ENCODE peak calls at places on chromosomes 16 and 17, in six cellular contexts. L is HepG2, Q is HCT116, E is K562, K is GM12878, D is H1. M is an unnamed sample.

GRCh38 chr16:15765880-15766279 is 90.9 kb downstream of the MYH11 start:
- DNase-seq in L (peak), Q (peak), E (peak), K (peak), D (no peak), M (no peak)

GRCh38 chr16:89400740-89401139 is 89.6 kb downstream of the ANKRD11 start:
- DNase-seq in L (no peak), Q (no peak), E (no peak), K (no peak), D (no peak), M (no peak)

GRCh38 chr16:67979955-67980678 is at the start of gene DPEP3:
- DNase-seq in L (no peak), Q (no peak), E (no peak), K (no peak), D (no peak), M (no peak)

GRCh38 chr16:49661465-49662187 is 194.3 kb downstream of the ZNF423 start:
- DNase-seq in L (no peak), Q (no peak), E (no peak), K (no peak), D (no peak), M (no peak)

GRCh38 chr17:21263351-21263750 is 10.1 kb upstream of the NATD1 start:
- DNase-seq in L (no peak), Q (no peak), E (no peak), K (no peak), D (no peak), M (no peak)

GRCh38 chr17:57393368-57393767 is 137.0 kb downstream of the MSI2 start:
- DNase-seq in L (no peak), Q (no peak), E (no peak), K (no peak), D (no peak), M (no peak)

GRCh38 chr16:66264311-66265105 is 102.0 kb upstream of the CDH5 start:
- DNase-seq in L (no peak), Q (no peak), E (no peak), K (no peak), D (no peak), M (no peak)

GRCh38 chr16:2791174-2791573 is 3.8 kb upstream of the PRSS33 start:
- DNase-seq in L (no peak), Q (no peak), E (no peak), K (no peak), D (no peak), M (no peak)

GRCh38 chr16:84228321-84228838 is 11.4 kb downstream of the KCNG4 start:
- DNase-seq in L (peak), Q (peak), E (peak), K (no peak), D (peak), M (peak)

GRCh38 chr17:46896991-46897390 is 26.0 kb upstream of the GOSR2 start:
- DNase-seq in L (no peak), Q (no peak), E (no peak), K (no peak), D (no peak), M (no peak)

GRCh38 chr17:46894476-46895151 is 28.3 kb upstream of the GOSR2 start:
- DNase-seq in L (no peak), Q (no peak), E (peak), K (no peak), D (no peak), M (no peak)

GRCh38 chr17:46894024-46894423 is 28.9 kb upstream of the GOSR2 start:
- DNase-seq in L (peak), Q (no peak), E (no peak), K (no peak), D (no peak), M (no peak)

GRCh38 chr17:46892192-46892703 is 30.7 kb upstream of the GOSR2 start:
- DNase-seq in L (no peak), Q (no peak), E (no peak), K (no peak), D (no peak), M (no peak)

DNA sequence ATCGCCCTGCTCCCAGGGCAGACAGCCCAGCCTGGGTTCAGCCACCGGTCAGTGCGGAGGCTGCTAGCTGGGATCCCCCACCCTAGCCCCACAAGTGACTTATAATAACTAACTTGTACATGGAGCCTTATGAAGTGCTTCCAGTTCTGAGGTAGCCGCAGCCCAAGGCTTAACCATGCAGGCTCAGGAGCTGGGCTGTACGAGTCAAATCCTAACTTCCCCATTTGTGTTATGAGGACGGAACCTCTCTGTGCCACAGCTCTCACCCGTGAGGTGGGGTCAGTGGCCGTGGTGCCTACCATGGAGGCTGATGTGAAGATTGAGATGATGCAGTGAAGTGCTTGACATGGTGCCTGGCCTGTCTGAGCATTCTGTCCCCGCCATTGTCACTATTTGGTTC is 27.8 kb upstream of the GOSR2 start:
- DNase-seq in L (no peak), Q (no peak), E (no peak), K (no peak), D (no peak), M (no peak)
- TF ChIP-seq ZNF274 in L (no peak), Q (no peak), E (no peak), K (no peak), D (no peak), M (no peak)

GRCh38 chr17:55264273-55264639 is 504 bp upstream of the HLF start:
- DNase-seq in L (no peak), Q (no peak), E (no peak), K (no peak), D (no peak), M (no peak)
- TF ChIP-seq ZNF274 in L (no peak), Q (no peak), E (no peak), K (no peak), D (no peak), M (no peak)

DNA sequence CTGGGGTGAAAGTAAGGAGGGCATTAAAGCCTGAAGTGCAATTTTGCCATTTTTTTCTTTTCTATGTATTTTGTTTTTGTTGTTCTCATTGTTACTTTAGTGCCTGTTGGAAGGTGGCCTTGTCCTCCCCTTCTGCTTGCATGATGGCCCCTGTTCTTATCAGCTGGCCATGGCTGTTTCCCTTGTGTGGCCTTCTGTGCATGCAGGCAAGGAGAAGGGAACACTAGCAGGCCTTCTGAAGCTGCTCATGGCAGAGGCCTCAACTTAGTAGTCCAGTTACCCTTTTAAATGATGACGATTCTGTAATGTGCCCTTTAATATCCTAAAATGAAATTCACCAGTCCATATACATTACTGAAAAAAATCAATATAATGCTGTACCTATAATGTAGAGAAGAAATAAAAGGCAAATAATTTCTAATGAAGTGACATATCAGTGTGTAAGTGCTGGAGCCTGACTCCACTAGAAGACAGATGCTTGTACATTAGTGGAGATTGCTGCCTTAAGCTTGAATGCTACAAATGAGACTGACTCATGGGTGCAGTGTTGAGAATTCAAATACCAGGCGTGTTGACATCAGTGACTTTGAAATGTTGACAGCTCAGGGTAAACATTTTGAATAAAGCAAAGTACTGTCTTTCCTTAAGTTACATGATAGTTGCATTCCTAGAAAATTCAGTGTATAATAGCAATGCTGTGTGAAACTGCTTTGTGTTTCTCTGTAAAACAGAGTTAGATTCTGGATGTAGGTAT is 118.7 kb downstream of the SPECC1 start:
- DNase-seq in L (peak), Q (no peak), E (no peak), K (no peak), D (no peak), M (no peak)
- TF ChIP-seq ZNF274 in L (no peak), Q (no peak), E (no peak), K (no peak), D (no peak), M (no peak)

GRCh38 chr17:75588546-75589016 is 981 bp downstream of the MYO15B start:
- DNase-seq in L (no peak), Q (no peak), E (no peak), K (no peak), D (no peak), M (no peak)
- TF ChIP-seq ZNF274 in L (peak), Q (no peak), E (no peak), K (no peak), D (no peak), M (no peak)

DNA sequence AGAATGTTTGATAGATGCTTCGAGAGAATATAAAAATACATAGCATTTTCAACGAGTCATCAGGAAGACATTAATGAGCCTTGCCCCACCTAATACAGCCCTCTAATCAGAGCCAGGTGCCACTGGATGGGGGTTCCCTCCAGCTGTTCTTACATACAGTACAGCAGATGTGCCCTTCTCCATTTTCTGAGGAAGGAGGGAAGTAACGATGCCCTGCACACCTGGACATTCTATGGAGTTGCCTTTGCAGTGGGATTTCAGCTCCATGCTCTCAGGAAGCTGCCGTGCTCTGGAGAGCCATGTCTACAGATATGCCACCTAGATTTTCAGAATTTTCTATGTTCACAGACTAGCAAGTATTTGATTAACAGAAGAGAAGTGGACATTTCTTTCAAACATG is 36.3 kb downstream of the CDRT15 start:
- DNase-seq in L (no peak), Q (no peak), E (no peak), K (no peak), D (no peak), M (no peak)
- TF ChIP-seq ZNF274 in L (no peak), Q (no peak), E (no peak), K (no peak), D (no peak), M (no peak)

GRCh38 chr16:5709889-5710288 is 612.3 kb upstream of the EEF2KMT start:
- DNase-seq in L (no peak), Q (no peak), E (no peak), K (no peak), D (peak), M (peak)
- TF ChIP-seq ZNF274 in L (no peak), Q (no peak), E (no peak), K (no peak), D (no peak), M (no peak)

GRCh38 chr16:81908466-81909230 is 102.6 kb downstream of the SDR42E1 start:
- DNase-seq in L (no peak), Q (no peak), E (no peak), K (no peak), D (no peak), M (no peak)

GRCh38 chr16:81910366-81910885 is 100.8 kb downstream of the SDR42E1 start:
- DNase-seq in L (no peak), Q (no peak), E (no peak), K (no peak), D (no peak), M (no peak)

GRCh38 chr16:81907681-81908080 is 103.6 kb downstream of the SDR42E1 start:
- DNase-seq in L (no peak), Q (no peak), E (no peak), K (no peak), D (no peak), M (no peak)

GRCh38 chr16:81913222-81913621 is 98.0 kb downstream of the SDR42E1 start:
- DNase-seq in L (no peak), Q (no peak), E (no peak), K (no peak), D (no peak), M (no peak)

GRCh38 chr16:81912395-81912794 is 98.9 kb downstream of the SDR42E1 start:
- DNase-seq in L (no peak), Q (no peak), E (no peak), K (no peak), D (no peak), M (no peak)
- TF ChIP-seq ZNF274 in L (no peak), Q (no peak), E (no peak), K (no peak), D (no peak), M (no peak)

GRCh38 chr17:83176956-83177583 is 97.7 kb downstream of the METRNL start:
- DNase-seq in L (no peak), Q (no peak), E (no peak), K (no peak), D (no peak), M (no peak)

GRCh38 chr17:83178533-83179201 is 99.3 kb downstream of the METRNL start:
- DNase-seq in L (no peak), Q (no peak), E (no peak), K (no peak), D (no peak), M (no peak)

GRCh38 chr17:83179378-83179777 is 100.0 kb downstream of the METRNL start:
- DNase-seq in L (no peak), Q (no peak), E (no peak), K (no peak), D (no peak), M (no peak)

GRCh38 chr17:83176272-83176955 is 97.0 kb downstream of the METRNL start:
- DNase-seq in L (no peak), Q (no peak), E (no peak), K (no peak), D (no peak), M (no peak)

GRCh38 chr17:83177611-83178532 is 98.5 kb downstream of the METRNL start:
- DNase-seq in L (no peak), Q (no peak), E (no peak), K (no peak), D (no peak), M (no peak)
- TF ChIP-seq ZNF274 in L (no peak), Q (no peak), E (no peak), K (no peak), D (no peak), M (no peak)

DNA sequence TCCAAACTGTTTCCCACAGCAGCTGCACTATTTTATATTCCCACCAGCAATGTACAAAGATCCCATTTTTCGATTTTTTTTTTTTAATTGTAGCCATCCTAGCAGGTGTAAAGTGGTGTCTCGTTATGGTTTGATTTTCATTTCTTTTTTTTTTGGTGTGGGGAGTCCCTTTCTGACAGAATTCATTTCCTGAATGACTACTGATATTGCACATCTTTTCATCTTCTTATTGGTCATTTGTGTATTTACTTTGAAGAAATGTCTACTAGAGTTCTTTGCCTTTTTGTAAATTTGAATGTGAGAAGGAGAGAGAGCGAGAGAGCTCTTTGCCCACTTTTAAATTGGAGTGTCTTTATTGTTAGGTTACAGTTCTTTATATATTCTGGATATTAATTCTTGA is 14.0 kb downstream of the CYB5B start:
- DNase-seq in L (no peak), Q (no peak), E (no peak), K (no peak), D (no peak), M (no peak)
- TF ChIP-seq ZNF274 in L (no peak), Q (no peak), E (no peak), K (no peak), D (no peak), M (no peak)

GRCh38 chr16:27314161-27314723 is 468 bp downstream of the IL4R start:
- DNase-seq in L (peak), Q (peak), E (peak), K (no peak), D (no peak), M (no peak)

GRCh38 chr16:27314986-27315332 is 1.2 kb downstream of the IL4R start:
- DNase-seq in L (no peak), Q (no peak), E (no peak), K (no peak), D (no peak), M (no peak)

GRCh38 chr16:27311897-27312303 is 1.9 kb upstream of the IL4R start:
- DNase-seq in L (no peak), Q (no peak), E (no peak), K (no peak), D (no peak), M (no peak)

GRCh38 chr16:27312580-27313421 is 973 bp upstream of the IL4R start:
- DNase-seq in L (no peak), Q (no peak), E (no peak), K (no peak), D (no peak), M (no peak)

GRCh38 chr16:27313422-27314160 is at the start of gene IL4R:
- DNase-seq in L (peak), Q (peak), E (peak), K (no peak), D (no peak), M (no peak)
- TF ChIP-seq ZNF274 in L (peak), Q (no peak), E (no peak), K (no peak), D (no peak), M (no peak)